ENCODE peak calls at places on chromosomes 16 and 17, in eight cellular contexts. N is globus pallidus, M is Daoy, H is tibial nerve, Y is endothelial cell, Q is GM12878, U is NCI-H446 treated with DMSO at 0.1 percent for 48 hours, X is sciatic nerve. E is an unnamed sample.

GRCh38 chr16:49921106-49921505 is 65.2 kb upstream of the ZNF423 start:
- DNase-seq in N (no peak), M (no peak), H (no peak), Y (no peak), Q (no peak), U (no peak), X (no peak), E (no peak)

GRCh38 chr17:2929881-2930533 is 133.4 kb downstream of the OR1D5 start:
- DNase-seq in N (no peak), M (peak), H (no peak), Y (peak), Q (no peak), U (no peak), X (no peak), E (peak)

GRCh38 chr17:9408381-9408780 is 167.2 kb downstream of the STX8 start:
- DNase-seq in N (no peak), M (peak), H (no peak), Y (no peak), Q (no peak), U (no peak), X (no peak), E (no peak)

GRCh38 chr17:8125947-8126305 is 2.0 kb upstream of the HES7 start:
- DNase-seq in N (no peak), M (peak), H (peak), Y (no peak), Q (no peak), U (no peak), X (peak), E (no peak)

GRCh38 chr16:86496929-86497381 is 13.4 kb upstream of the FOXF1 start:
- DNase-seq in N (no peak), M (no peak), H (no peak), Y (no peak), Q (no peak), U (no peak), X (no peak), E (no peak)

GRCh38 chr17:79984045-79984840 is 51.4 kb downstream of the TBC1D16 start:
- DNase-seq in N (no peak), M (no peak), H (no peak), Y (no peak), Q (no peak), U (no peak), X (peak), E (no peak)

GRCh38 chr16:84976644-84977400 is 34.5 kb downstream of the ZDHHC7 start:
- DNase-seq in N (peak), M (no peak), H (peak), Y (no peak), Q (no peak), U (no peak), X (peak), E (no peak)

GRCh38 chr17:73272906-73273218 is 11.2 kb upstream of the CPSF4L start:
- DNase-seq in N (peak), M (no peak), H (no peak), Y (no peak), Q (no peak), U (no peak), X (no peak), E (no peak)